ENCODE peak calls at places on chromosomes 5 and 9, in five cellular contexts. C is DND-41, A is GM23248, B is fibroblast of lung, W is GM23338. U is an unnamed sample.

GRCh38 chr5:160930361-160930760 is 78.3 kb upstream of the ATP10B start:
- DNase-seq in C (no peak), A (peak; percentile 2), B (no peak), W (peak; percentile 89), U (peak; percentile 44)

GRCh38 chr5:90983148-90983547 is 400.0 kb downstream of the ARRDC3 start:
- DNase-seq in C (no peak), A (peak; percentile 49), B (peak; percentile 98), W (no peak), U (no peak)

GRCh38 chr9:70924380-70924779 is 197.0 kb downstream of the TRPM3 start:
- DNase-seq in C (no peak), A (peak; percentile 89), B (peak; percentile 86), W (no peak), U (no peak)

GRCh38 chr9:111959960-111960359 is 63.3 kb downstream of the UGCG start:
- DNase-seq in C (no peak), A (no peak), B (peak; percentile 32), W (no peak), U (no peak)

GRCh38 chr5:72252574-72253155 is 67.4 kb downstream of the MRPS27 start:
- DNase-seq in C (no peak), A (peak; percentile 45), B (no peak), W (no peak), U (no peak)

GRCh38 chr5:169933127-169933526 is 47.2 kb downstream of the INSYN2B start:
- DNase-seq in C (no peak), A (no peak), B (no peak), W (no peak), U (no peak)

GRCh38 chr5:165139730-165140129 is 1634.3 kb downstream of the MAT2B start:
- DNase-seq in C (no peak), A (no peak), B (no peak), W (no peak), U (no peak)

GRCh38 chr9:83239787-83240186 is 176.8 kb upstream of the RASEF start:
- DNase-seq in C (no peak), A (no peak), B (no peak), W (no peak), U (no peak)

GRCh38 chr5:79932510-79933504 is 58.3 kb downstream of the MTX3 start:
- DNase-seq in C (no peak), A (peak; percentile 78), B (no peak), W (no peak), U (no peak)

GRCh38 chr9:99824378-99825157 is 2.9 kb downstream of the NR4A3 start:
- DNase-seq in C (no peak), A (peak; percentile 62), B (peak; percentile 49), W (peak; percentile 90), U (peak; percentile 81)

GRCh38 chr5:152331006-152331405 is 74.1 kb downstream of the NMUR2 start:
- DNase-seq in C (no peak), A (no peak), B (no peak), W (no peak), U (no peak)

GRCh38 chr5:82538339-82539034 is 260.3 kb upstream of the RPS23 start:
- DNase-seq in C (no peak), A (peak; percentile 21), B (no peak), W (no peak), U (no peak)

GRCh38 chr5:157821822-157822622 is 36.9 kb downstream of the CLINT1 start:
- DNase-seq in C (no peak), A (peak; percentile 40), B (peak; percentile 50), W (no peak), U (no peak)

GRCh38 chr5:40479939-40480338 is 199.8 kb upstream of the PTGER4 start:
- DNase-seq in C (no peak), A (no peak), B (no peak), W (no peak), U (no peak)

GRCh38 chr5:108726446-108727091 is 21.1 kb upstream of the FER start:
- DNase-seq in C (no peak), A (peak; percentile 55), B (peak; percentile 25), W (no peak), U (no peak)

GRCh38 chr5:170420809-170421412 is 31.7 kb upstream of the KCNMB1 start:
- DNase-seq in C (peak; percentile 55), A (peak; percentile 72), B (peak; percentile 74), W (peak; percentile 89), U (peak; percentile 82)

GRCh38 chr9:137438591-137439157 is 2.5 kb downstream of the ENTPD8 start:
- DNase-seq in C (no peak), A (no peak), B (no peak), W (no peak), U (no peak)

GRCh38 chr9:129875181-129875611 is 39.9 kb downstream of the USP20 start:
- DNase-seq in C (no peak), A (no peak), B (no peak), W (peak; percentile 69), U (peak; percentile 58)

GRCh38 chr9:13552606-13553215 is 273.2 kb upstream of the MPDZ start:
- DNase-seq in C (no peak), A (no peak), B (no peak), W (no peak), U (no peak)

GRCh38 chr9:16385590-16386578 is 484.6 kb downstream of the BNC2 start:
- DNase-seq in C (no peak), A (peak; percentile 86), B (peak; percentile 80), W (no peak), U (no peak)

GRCh38 chr5:115514220-115514619 is 30.4 kb downstream of the FEM1C start:
- DNase-seq in C (no peak), A (no peak), B (no peak), W (no peak), U (no peak)

GRCh38 chr5:138177936-138178515 is 404 bp downstream of the BRD8 start:
- DNase-seq in C (peak; percentile 48), A (peak; percentile 68), B (peak; percentile 43), W (peak; percentile 65), U (no peak)

GRCh38 chr9:1729631-1730030 is 285.5 kb upstream of the SMARCA2 start:
- DNase-seq in C (no peak), A (peak; percentile 4), B (no peak), W (no peak), U (no peak)

GRCh38 chr9:130319300-130319699 is 53.7 kb downstream of the HMCN2 start:
- DNase-seq in C (no peak), A (no peak), B (no peak), W (no peak), U (no peak)

GRCh38 chr5:15887072-15887471 is 292.5 kb downstream of the MARCHF11 start:
- DNase-seq in C (no peak), A (no peak), B (peak; percentile 41), W (no peak), U (no peak)

GRCh38 chr5:170147051-170147785 is 41.5 kb downstream of the FOXI1 start:
- DNase-seq in C (no peak), A (no peak), B (no peak), W (no peak), U (no peak)

GRCh38 chr5:59661939-59662615 is 231.4 kb downstream of the PDE4D start:
- DNase-seq in C (peak; percentile 8), A (no peak), B (peak; percentile 43), W (peak; percentile 10), U (no peak)

GRCh38 chr9:99012957-99013512 is 69.3 kb downstream of the COL15A1 start:
- DNase-seq in C (no peak), A (peak; percentile 59), B (no peak), W (no peak), U (no peak)

GRCh38 chr9:98999152-98999525 is 55.4 kb downstream of the COL15A1 start:
- DNase-seq in C (no peak), A (no peak), B (no peak), W (no peak), U (peak; percentile 24)

GRCh38 chr5:73698011-73698410 is 72.0 kb downstream of the ARHGEF28 start:
- DNase-seq in C (no peak), A (no peak), B (no peak), W (no peak), U (no peak)

GRCh38 chr9:71333311-71333710 is 211.9 kb upstream of the TRPM3 start:
- DNase-seq in C (no peak), A (no peak), B (no peak), W (peak; percentile 16), U (no peak)

GRCh38 chr9:122822958-122823357 is 5.4 kb downstream of the PDCL start:
- DNase-seq in C (no peak), A (no peak), B (no peak), W (no peak), U (no peak)
- H4K20me1 ChIP-seq in C (peaks cover 12% of the 10 kb centered on the region), A (no peaks in the 10 kb centered on the region), B (no peaks in the 10 kb centered on the region), W (peaks cover 27% of the 10 kb centered on the region), U (no peaks in the 10 kb centered on the region)

GRCh38 chr5:448061-448765 is 5.2 kb downstream of the EXOC3 start:
- DNase-seq in C (no peak), A (no peak), B (no peak), W (no peak), U (peak; percentile 14)
- H4K20me1 ChIP-seq in C (peaks cover 20% of the 10 kb centered on the region), A (no peaks in the 10 kb centered on the region), B (no peaks in the 10 kb centered on the region), W (peaks cover 7% of the 10 kb centered on the region), U (no peaks in the 10 kb centered on the region)

DNA sequence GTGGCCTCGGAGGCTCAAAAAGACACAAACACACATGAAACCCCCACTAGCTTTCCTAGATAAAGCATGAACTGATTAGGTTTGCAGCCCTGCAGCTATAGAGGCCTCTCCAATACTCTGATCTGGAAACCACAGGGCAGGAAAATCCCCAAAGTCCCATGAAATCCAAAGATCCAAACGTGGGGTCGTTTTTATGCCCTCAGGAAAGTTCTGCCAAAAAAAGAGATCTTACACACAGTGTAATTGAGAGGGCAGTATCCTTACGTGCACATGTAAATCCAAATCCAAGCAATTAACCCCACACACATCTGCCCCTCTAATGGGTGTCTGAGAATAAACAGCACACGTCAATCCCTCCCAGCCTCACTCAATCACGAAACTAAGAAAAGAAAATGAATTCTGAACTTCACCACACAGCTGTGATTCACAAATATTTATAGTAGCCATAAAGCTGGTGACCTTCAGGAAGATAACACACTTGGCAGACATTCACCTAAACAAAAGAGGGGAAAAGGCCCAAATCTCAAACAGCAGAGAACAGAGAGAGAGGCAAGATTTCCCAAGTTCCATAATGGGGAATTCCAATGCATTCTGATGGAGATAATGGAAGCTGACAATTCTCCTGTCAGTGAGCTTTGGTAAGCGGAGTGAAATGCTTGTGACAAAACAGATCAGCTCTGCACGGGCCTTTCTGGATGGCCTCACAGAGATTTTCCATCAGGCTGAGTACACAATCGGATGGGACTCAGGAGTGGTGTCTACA is 114.2 kb downstream of the SEMA5A start:
- DNase-seq in C (no peak), A (no peak), B (peak; percentile 78), W (peak; percentile 34), U (no peak)
- H4K20me1 ChIP-seq in C (no peaks in the 10 kb centered on the region), A (no peaks in the 10 kb centered on the region), B (no peaks in the 10 kb centered on the region), W (no peaks in the 10 kb centered on the region), U (no peaks in the 10 kb centered on the region)

DNA sequence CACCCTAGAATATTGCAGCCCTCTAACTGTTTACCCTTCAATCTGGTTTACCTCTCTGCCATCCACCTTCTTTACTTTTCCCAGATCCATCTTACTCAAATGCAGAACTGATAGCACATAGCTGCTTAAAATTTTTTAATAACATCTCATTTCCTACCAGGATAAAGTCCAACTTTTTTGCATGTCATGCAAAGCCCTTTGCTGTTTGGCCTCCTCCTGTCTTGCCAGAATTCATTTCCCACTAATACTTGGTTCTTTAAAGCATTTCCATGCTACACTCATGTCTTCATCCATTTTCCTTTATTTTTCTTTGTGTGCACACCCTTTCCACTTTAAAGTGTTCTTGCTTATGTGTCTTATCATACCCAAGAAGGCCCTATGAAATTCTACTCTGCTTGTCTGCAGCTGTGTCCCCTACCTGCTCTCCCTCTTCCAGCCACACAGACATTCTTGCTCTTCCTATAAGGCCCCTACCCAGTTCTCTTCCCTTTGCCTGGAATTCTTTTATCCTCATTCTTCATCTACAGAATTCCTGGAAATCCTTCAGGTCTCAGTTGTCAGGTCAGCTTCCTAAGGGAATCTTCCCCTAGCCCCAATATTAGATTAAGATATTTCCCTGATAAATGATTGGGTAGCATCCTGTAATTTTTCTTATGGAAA is 50.3 kb downstream of the TLE4 start:
- DNase-seq in C (no peak), A (no peak), B (no peak), W (peak; percentile 71), U (no peak)
- H4K20me1 ChIP-seq in C (no peaks in the 10 kb centered on the region), A (no peaks in the 10 kb centered on the region), B (no peaks in the 10 kb centered on the region), W (peaks cover 5% of the 10 kb centered on the region), U (no peaks in the 10 kb centered on the region)

GRCh38 chr5:10288600-10289213 is 19.0 kb downstream of the CMBL start:
- DNase-seq in C (peak; percentile 71), A (no peak), B (no peak), W (no peak), U (no peak)
- H4K20me1 ChIP-seq in C (no peaks in the 10 kb centered on the region), A (no peaks in the 10 kb centered on the region), B (no peaks in the 10 kb centered on the region), W (no peaks in the 10 kb centered on the region), U (no peaks in the 10 kb centered on the region)

U was measured in H9.